ENCODE peak calls at places on chromosome 9, in ten cellular contexts. W is GM06990, S is dorsolateral prefrontal cortex, N is H9, Z is fibroblast of pulmonary artery, G is A549, J is brain microvascular endothelial cell, E is PC-3, O is psoas muscle, B is lower leg skin. X is an unnamed sample.

GRCh38 chr9:104961701-104962359 is 33.9 kb upstream of the ABCA1 start:
- DNase-seq in N (no peak), Z (no peak), S (no peak), J (no peak), W (no peak), B (no peak), G (no peak), E (no peak), O (no peak), X (no peak)

GRCh38 chr9:93826209-93826608 is 128.9 kb downstream of the BARX1 start:
- DNase-seq in Z (no peak), S (no peak), N (peak), B (no peak), O (no peak), G (peak), J (no peak), E (no peak), W (peak), X (peak)

GRCh38 chr9:110426052-110426709 is 88.5 kb upstream of the TXNDC8 start:
- DNase-seq in W (no peak), Z (peak), S (no peak), E (peak), J (no peak), O (no peak), G (peak), N (no peak), B (no peak), X (no peak)

GRCh38 chr9:20242767-20243166 is 379.5 kb downstream of the MLLT3 start:
- DNase-seq in B (no peak), O (no peak), W (peak), G (no peak), N (no peak), Z (no peak), J (no peak), E (no peak), S (no peak), X (peak)

GRCh38 chr9:111621895-111622480 is 9.1 kb upstream of the DNAJC25 start:
- DNase-seq in N (no peak), G (peak), E (peak), B (no peak), S (no peak), O (no peak), J (peak), W (no peak), Z (peak), X (peak)

GRCh38 chr9:90102292-90102901 is 497.6 kb downstream of the GADD45G start:
- DNase-seq in O (peak), G (peak), Z (peak), N (peak), E (peak), J (peak), W (peak), S (peak), B (peak), X (peak)

GRCh38 chr9:109281518-109281917 is 39.3 kb downstream of the EPB41L4B start:
- DNase-seq in Z (no peak), N (no peak), G (no peak), W (no peak), S (no peak), J (no peak), B (no peak), O (no peak), E (no peak), X (no peak)

GRCh38 chr9:69215774-69216482 is 41.9 kb downstream of the TJP2 start:
- DNase-seq in B (no peak), W (no peak), O (no peak), S (no peak), E (no peak), J (no peak), N (no peak), G (no peak), Z (peak), X (no peak)

GRCh38 chr9:131616983-131617604 is 71.8 kb downstream of the PRRT1B start:
- DNase-seq in N (no peak), E (no peak), W (no peak), G (no peak), J (no peak), S (no peak), O (peak), B (no peak), Z (peak), X (no peak)

GRCh38 chr9:34463098-34463900 is 4.7 kb downstream of the DNAI1 start:
- DNase-seq in Z (peak), W (no peak), G (peak), E (peak), J (peak), B (no peak), S (no peak), O (no peak), N (no peak), X (no peak)

GRCh38 chr9:86734762-86735161 is 212.5 kb downstream of the GAS1 start:
- DNase-seq in G (no peak), O (no peak), Z (peak), E (peak), B (no peak), W (no peak), J (peak), S (no peak), N (no peak), X (no peak)

GRCh38 chr9:29160763-29161353 is 1587.6 kb upstream of the C9orf72 start:
- DNase-seq in J (no peak), O (no peak), E (no peak), N (peak), Z (no peak), S (no peak), G (no peak), W (no peak), B (no peak), X (no peak)

GRCh38 chr9:109771084-109771483 is 8.9 kb upstream of the PALM2AKAP2 start:
- DNase-seq in B (no peak), W (no peak), S (no peak), O (no peak), E (peak), N (peak), G (no peak), Z (peak), J (no peak), X (no peak)

GRCh38 chr9:93117924-93118862 is 15.9 kb downstream of the NINJ1 start:
- DNase-seq in O (peak), S (no peak), E (no peak), Z (no peak), G (no peak), N (no peak), B (no peak), W (peak), J (no peak), X (no peak)

GRCh38 chr9:2043243-2043642 is 28.1 kb downstream of the SMARCA2 start:
- DNase-seq in G (no peak), O (no peak), E (no peak), W (no peak), J (no peak), S (no peak), Z (no peak), N (no peak), B (no peak), X (no peak)

GRCh38 chr9:113532809-113533190 is 69.3 kb downstream of the RGS3 start:
- DNase-seq in O (no peak), N (no peak), Z (no peak), E (no peak), G (no peak), B (no peak), W (no peak), S (peak), J (no peak), X (no peak)

GRCh38 chr9:118596374-118597015 is 772.7 kb downstream of the BRINP1 start:
- DNase-seq in Z (no peak), W (no peak), E (no peak), O (no peak), J (no peak), G (no peak), B (no peak), N (no peak), S (no peak), X (no peak)

GRCh38 chr9:91572044-91572443 is 148.4 kb upstream of the NFIL3 start:
- DNase-seq in W (no peak), J (no peak), G (no peak), N (no peak), S (no peak), B (no peak), E (no peak), Z (peak), O (no peak), X (peak)

GRCh38 chr9:121956808-121957207 is 136.3 kb downstream of the TTLL11 start:
- DNase-seq in B (no peak), N (no peak), J (peak), G (no peak), W (no peak), S (no peak), O (no peak), Z (no peak), E (peak), X (no peak)

GRCh38 chr9:35972093-35972492 is 14.1 kb upstream of the OR2S2 start:
- DNase-seq in B (no peak), N (peak), W (no peak), J (no peak), Z (no peak), O (no peak), E (no peak), G (no peak), S (no peak), X (no peak)

GRCh38 chr9:6632516-6633328 is 12.8 kb downstream of the GLDC start:
- DNase-seq in E (no peak), O (no peak), S (no peak), G (no peak), W (peak), J (no peak), N (peak), Z (no peak), B (no peak), X (peak)

DNA sequence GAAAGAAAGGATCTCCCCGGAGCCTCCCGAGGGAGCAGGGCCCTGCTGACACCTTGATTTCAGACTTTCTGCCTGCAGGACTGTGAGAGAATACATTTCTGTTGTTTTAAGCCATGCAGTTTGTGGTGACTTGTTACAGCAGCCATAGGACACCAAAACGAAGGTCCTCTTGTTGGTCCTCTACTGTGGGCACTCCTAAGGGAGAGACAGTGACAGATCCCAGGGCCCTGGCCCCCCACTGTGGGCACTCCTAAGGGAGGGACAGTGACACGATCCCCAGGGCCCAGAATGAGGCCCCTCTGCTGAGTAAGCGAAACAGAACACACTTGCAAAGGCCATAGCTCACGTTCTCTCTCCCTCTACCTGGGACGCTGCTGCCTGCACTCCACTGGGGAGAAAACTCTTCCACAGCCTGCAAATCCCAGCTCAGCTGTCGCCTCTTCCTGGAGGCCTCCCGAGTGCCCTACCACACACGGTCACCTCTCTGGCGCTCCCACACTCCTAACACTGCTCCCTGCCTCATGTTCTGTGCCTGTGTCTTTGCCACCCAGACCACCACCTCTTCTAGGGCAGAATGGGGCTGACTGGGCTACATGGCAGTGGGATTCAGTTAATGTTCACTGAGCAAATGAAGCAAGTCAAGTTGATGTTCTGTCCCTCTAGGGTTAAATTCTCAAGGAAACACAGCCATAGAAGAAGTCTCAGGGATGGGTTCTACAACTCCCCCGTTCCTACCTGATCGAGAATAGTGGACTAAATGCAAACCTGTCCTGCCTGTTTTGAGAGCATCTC is 23.8 kb downstream of the ANKS6 start:
- DNase-seq in J (no peak), G (no peak), W (no peak), B (no peak), Z (no peak), N (no peak), O (no peak), S (no peak), E (no peak), X (no peak)
- TF ChIP-seq CTCF in J (no peak), G (no peak), W (no peak), B (no peak), Z (no peak), N (no peak), O (no peak), S (no peak), E (no peak), X (no peak)

GRCh38 chr9:126706698-126707053 is 92.9 kb downstream of the LMX1B start:
- DNase-seq in N (no peak), G (no peak), B (no peak), Z (no peak), J (no peak), E (no peak), S (no peak), W (no peak), O (no peak), X (no peak)
- TF ChIP-seq CTCF in N (no peak), G (peak), B (no peak), Z (no peak), J (no peak), E (no peak), S (no peak), W (no peak), O (no peak), X (no peak)

GRCh38 chr9:135241381-135242380 is 154.2 kb downstream of the OLFM1 start:
- DNase-seq in Z (no peak), O (peak), B (no peak), J (no peak), S (no peak), E (no peak), W (no peak), G (no peak), N (peak), X (peak)
- TF ChIP-seq CTCF in Z (no peak), O (no peak), B (no peak), J (no peak), S (no peak), E (no peak), W (no peak), G (no peak), N (peak), X (peak)

DNA sequence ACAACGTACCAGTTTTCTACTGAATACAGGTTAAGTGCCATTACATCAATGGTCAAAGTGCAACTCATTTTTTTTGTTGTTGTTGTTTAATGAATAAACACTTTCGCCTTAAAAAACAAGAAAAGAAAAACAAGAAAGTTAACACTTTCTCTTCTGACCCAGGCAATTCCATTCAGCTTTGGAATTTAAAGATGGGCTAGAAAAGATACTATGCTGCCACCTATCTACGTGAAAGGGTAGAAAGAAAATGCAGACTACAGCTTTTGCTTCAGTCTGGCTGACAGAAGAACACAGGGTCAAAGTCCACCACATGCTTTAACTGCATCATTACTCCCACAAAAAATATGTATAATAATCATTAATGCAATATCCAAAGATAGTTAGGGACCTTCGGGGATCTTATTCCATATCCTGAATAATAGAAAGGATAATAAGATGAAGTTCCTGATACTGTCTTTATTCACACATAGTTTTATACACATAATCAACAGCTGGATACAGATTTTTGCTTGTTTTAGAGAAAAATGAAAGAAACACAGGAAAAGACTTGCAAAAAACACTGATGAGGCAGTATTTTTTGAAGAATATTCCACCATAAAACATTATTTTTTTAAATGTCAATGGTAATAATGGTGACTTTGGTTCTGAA is 40.4 kb downstream of the ZDHHC21 start:
- DNase-seq in G (peak), S (no peak), N (no peak), O (no peak), B (no peak), W (no peak), J (no peak), Z (peak), E (peak), X (no peak)
- TF ChIP-seq CTCF in G (peak), S (peak), N (peak), O (peak), B (no peak), W (peak), J (peak), Z (peak), E (peak), X (peak)

GRCh38 chr9:38068866-38069628 is at the start of gene SHB:
- DNase-seq in Z (peak), W (peak), N (peak), B (peak), O (peak), G (peak), S (peak), J (peak), E (peak), X (peak)
- TF ChIP-seq CTCF in Z (no peak), W (no peak), N (peak), B (no peak), O (no peak), G (peak), S (peak), J (no peak), E (peak), X (no peak)